ENCODE peak calls at places on chromosome 6, in four cellular contexts. X is breast epithelium, W is colonic mucosa, S is fibroblast of mammary gland. U is an unnamed sample.

GRCh38 chr6:98529364-98529763 is 305.0 kb upstream of the POU3F2 start:
- DNase-seq in W (no peak), S (no peak), X (no peak), U (no peak)

GRCh38 chr6:97049254-97050004 is 124.9 kb downstream of the KLHL32 start:
- DNase-seq in X (no peak), W (no peak), S (peak; percentile 17), U (no peak)

GRCh38 chr6:75483136-75483952 is 10.3 kb downstream of the FILIP1 start:
- DNase-seq in X (no peak), W (no peak), S (no peak), U (no peak)

GRCh38 chr6:128569737-128570438 is 49.5 kb upstream of the PTPRK start:
- DNase-seq in X (no peak), S (peak; percentile 90), W (no peak), U (no peak)

GRCh38 chr6:17002123-17002522 is 99.7 kb upstream of the STMND1 start:
- DNase-seq in W (no peak), S (no peak), X (no peak), U (no peak)

GRCh38 chr6:55568779-55569439 is 10.1 kb downstream of the HMGCLL1 start:
- DNase-seq in X (no peak), S (no peak), W (no peak), U (no peak)

GRCh38 chr6:155447949-155448348 is 7.7 kb downstream of the NOX3 start:
- DNase-seq in S (no peak), X (no peak), W (no peak), U (no peak)

GRCh38 chr6:49110876-49111275 is 352.2 kb downstream of the MMUT start:
- DNase-seq in X (no peak), S (no peak), W (no peak), U (no peak)

GRCh38 chr6:157235600-157236039 is 87.7 kb downstream of the TMEM242 start:
- DNase-seq in W (peak; percentile 67), S (peak; percentile 45), X (no peak), U (peak; percentile 68)

GRCh38 chr6:119040229-119040628 is 38.2 kb downstream of the FAM184A start:
- DNase-seq in W (no peak), X (no peak), S (no peak), U (no peak)

GRCh38 chr6:145042559-145042958 is 692.8 kb downstream of the EPM2A start:
- DNase-seq in W (no peak), S (no peak), X (no peak), U (no peak)

GRCh38 chr6:112979830-112980229 is 632.7 kb downstream of the RFPL4B start:
- DNase-seq in S (peak; percentile 80), X (no peak), W (peak; percentile 28), U (no peak)

GRCh38 chr6:131995924-131996323 is 44.8 kb upstream of the CCN2 start:
- DNase-seq in W (no peak), X (no peak), S (peak; percentile 93), U (no peak)

GRCh38 chr6:42375007-42375635 is 76.6 kb downstream of the TRERF1 start:
- DNase-seq in X (no peak), S (no peak), W (no peak), U (no peak)

GRCh38 chr6:170139531-170139930 is 151.3 kb downstream of the DLL1 start:
- DNase-seq in X (peak; percentile 9), W (no peak), S (no peak), U (no peak)

GRCh38 chr6:104483225-104483834 is 376.4 kb downstream of the HACE1 start:
- DNase-seq in S (peak; percentile 48), X (no peak), W (no peak), U (no peak)

GRCh38 chr6:27500177-27500576 is 27.3 kb upstream of the ZNF184 start:
- DNase-seq in W (no peak), X (no peak), S (no peak), U (no peak)

GRCh38 chr6:27494103-27494502 is 21.2 kb upstream of the ZNF184 start:
- DNase-seq in W (no peak), S (no peak), X (no peak), U (no peak)

GRCh38 chr6:27492776-27493175 is 19.9 kb upstream of the ZNF184 start:
- DNase-seq in X (no peak), S (no peak), W (no peak), U (no peak)

GRCh38 chr6:27494987-27495385 is 22.1 kb upstream of the ZNF184 start:
- DNase-seq in W (no peak), X (no peak), S (no peak), U (no peak)

DNA sequence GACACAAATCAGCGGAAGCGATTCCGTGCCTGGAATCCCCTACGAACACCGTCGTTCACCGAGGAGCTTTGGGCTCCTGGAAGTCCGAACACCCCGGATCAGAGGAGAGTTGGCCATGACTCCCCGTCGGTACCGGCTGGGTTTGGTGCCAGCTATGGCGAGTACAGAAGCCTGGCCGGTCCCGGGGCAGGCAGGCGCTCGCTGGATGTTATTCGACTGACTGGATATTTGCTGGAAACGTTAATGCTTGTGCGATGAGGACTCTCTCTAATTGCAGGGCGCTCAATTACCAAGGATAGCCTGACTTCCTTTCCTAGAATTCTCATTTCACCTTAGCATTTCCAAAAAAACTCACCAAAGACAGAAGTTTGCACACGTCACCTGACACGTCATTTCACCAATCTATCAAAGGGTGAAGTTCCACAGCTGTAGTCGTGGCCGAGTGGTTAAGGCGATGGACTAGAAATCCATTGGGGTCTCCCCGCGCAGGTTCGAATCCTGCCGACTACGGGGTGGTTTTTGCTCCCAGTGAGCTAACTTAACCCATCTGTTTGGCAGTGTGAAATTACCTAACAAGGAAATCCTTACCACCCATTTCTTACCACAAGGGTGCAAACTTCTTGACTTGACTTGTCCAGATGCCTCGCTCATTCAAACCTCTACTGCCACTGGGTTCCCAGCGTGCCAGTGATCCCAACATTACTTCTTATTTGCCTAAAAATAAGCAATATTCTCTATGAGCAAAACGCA is 22.7 kb upstream of the ZNF184 start:
- DNase-seq in S (peak; percentile 90), X (no peak), W (peak; percentile 56), U (peak; percentile 54)
- TF ChIP-seq CTCF in S (peak; percentile 28), X (no peak), W (no peak), U (no peak)

DNA sequence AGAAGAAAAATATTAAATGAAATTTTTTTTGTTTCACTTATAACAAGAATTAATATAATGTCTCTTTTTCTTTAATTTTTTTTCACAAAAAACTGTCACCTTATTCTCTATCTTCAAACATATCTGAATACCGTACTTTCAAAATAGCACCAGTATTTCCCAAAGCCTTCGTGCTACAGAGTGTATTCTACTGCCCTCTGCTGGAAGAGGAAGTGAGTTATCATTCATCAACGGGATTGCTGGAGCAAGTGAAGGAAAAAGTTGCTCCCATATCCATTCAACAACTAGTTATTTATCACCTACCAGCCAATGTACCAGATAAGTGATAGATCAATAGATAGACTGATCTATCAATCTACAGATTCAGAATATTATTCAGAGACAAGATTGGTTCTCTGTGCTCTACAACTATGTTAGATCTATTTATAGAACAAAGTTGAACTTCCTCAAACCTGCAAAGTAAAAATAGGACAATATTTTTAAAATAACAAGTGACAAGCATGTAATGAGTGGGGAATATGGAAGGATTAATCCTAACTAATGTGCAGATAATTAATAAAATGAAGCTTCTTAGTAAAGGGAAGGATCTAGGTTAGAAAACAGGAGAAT is 26.7 kb upstream of the TFAP2B start:
- DNase-seq in S (peak; percentile 44), X (no peak), W (no peak), U (no peak)
- TF ChIP-seq CTCF in S (peak; percentile 75), X (no peak), W (peak; percentile 55), U (peak; percentile 71)

DNA sequence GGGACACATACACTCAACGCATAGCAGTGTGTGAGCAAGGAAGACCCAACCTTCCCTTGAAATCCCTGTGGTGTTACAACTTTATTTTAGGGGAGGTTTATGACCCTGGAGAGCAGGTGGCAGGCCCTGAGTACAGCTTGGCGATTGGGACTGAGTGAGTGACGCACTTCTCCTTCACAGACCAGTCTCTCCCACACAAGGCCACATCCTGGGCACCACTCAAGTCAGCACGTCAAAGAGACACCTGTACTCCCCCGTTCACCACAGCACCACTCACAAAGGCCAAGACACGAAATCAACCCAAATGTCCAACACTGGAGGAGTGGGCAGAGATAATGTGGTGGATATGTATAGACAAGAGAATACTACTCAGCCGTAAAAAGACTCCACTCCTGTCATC is 57.0 kb upstream of the FRMD1 start:
- DNase-seq in W (peak; percentile 9), X (no peak), S (no peak), U (no peak)
- TF ChIP-seq CTCF in W (no peak), X (no peak), S (no peak), U (no peak)

DNA sequence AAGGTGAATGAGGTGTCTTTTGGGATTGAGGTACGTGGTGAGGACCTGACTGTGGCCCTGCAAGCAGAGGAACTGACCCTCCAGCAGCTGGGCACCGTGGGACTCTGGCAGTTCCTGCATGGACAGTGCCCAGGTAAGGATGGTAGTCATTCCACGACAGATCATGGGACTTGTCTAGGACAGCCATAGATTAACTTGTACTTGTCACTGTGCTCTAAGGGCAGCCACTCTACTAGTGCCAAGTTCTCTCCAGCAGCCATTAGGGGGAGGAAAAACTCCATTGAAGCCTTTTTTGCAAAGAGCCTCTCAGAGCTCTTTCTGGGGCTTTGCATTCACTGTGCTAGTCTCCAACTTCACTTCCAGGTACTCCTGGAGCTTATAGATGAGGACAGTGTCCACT is 20.4 kb downstream of the TAF11 start:
- DNase-seq in S (peak; percentile 2), W (no peak), X (no peak), U (no peak)
- TF ChIP-seq CTCF in S (peak; percentile 12), W (no peak), X (no peak), U (no peak)

GRCh38 chr6:120141601-120142000 is 792.0 kb upstream of the MAN1A1 start:
- DNase-seq in S (no peak), X (no peak), W (no peak), U (no peak)

DNA sequence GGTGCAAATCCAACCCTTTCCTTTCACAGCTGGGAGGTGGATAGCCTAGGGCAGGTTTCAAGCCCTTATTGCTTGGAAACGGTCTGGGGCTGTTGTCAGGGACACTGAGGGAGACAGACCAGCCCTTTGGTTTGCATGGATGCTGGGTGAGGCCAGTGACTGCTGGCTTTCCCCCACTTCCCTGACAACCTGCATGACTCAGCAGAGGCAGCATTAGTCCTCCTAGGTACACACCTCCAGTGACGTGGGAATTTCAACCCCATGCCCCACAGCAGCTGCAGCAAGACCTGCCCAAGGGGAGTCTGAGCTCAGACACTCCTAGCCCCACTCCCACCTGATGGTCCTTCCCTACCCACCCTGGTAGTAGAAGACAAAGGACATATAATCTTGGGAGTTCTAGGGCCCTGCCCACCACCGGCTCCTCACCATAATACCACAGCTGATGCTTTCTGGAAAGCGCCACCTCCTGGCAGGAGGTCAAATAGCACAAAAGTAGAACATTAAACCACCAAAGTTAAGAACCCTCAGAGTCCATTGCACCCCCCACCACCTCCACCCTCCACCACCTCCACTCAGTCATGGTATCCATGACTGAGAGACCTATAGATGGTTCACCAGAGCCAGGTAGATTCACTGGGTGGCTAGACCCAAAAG is 797.8 kb upstream of the MAN1A1 start:
- DNase-seq in W (no peak), X (no peak), S (no peak), U (no peak)
- TF ChIP-seq CTCF in W (no peak), X (no peak), S (peak; percentile 8), U (no peak)

DNA sequence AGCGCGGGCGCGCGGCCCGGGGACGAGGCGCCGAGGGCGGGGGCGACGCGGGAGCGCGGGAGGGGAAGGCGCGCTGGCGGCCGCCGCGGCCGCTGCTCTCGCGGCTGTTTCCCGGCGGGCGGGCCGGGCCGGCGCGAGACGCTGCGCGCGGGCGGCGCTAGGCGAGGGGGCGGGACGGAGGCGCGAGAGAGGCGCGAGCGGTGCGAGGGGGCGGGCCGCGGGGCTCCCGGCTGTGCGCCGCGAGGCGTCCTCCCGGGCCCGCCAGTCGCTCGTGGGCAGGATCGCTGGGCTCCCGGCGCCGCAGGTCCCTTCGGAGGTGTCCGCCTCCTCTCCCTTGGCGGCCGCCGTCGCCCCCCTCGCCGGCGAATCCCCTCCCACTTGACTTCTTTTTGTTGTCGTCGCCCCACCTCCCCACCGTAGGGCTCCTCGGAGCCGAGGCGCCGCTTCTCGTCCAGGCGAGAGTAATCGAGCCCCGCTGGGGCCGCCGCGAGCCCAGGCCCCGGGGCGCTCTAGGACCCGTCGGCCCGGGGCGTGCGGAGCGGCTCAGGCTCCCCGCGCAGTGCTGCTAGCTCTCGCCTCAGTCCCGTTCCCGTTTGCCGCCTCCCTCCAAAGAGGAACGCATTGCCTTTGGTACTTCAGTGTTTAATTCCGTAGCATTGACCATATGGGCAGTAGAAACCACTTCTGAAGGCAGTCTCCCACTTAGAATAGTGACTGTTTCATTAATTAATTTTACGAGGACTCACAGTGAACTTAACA is at the start of gene RANBP9:
- DNase-seq in X (peak; percentile 77), S (peak; percentile 83), W (peak; percentile 86), U (peak; percentile 87)
- TF ChIP-seq CTCF in X (no peak), S (no peak), W (no peak), U (no peak)